ENCODE peak calls at places on chromosomes 1 and 21, in six cellular contexts. One of them, this sample, is unnamed.

GRCh38 chr1:9717193-9718005 is 65.9 kb downstream of the PIK3CD start:
- DNase-seq in hippocampal formation: peak; percentile 20
- DNase-seq in psoas muscle: peak; percentile 78
- DNase-seq in progenitor cell of endocrine pancreas: no peak
- DNase-seq in stomach: peak; percentile 62
- DNase-seq in iPS DF 19.7: no peak
- DNase-seq in this sample: no peak

GRCh38 chr1:53278294-53278693 is 40.0 kb upstream of the MAGOH start:
- DNase-seq in hippocampal formation: peak; percentile 7
- DNase-seq in psoas muscle: peak; percentile 72
- DNase-seq in progenitor cell of endocrine pancreas: peak; percentile 63
- DNase-seq in stomach: peak; percentile 70
- DNase-seq in iPS DF 19.7: no peak
- DNase-seq in this sample: no peak

GRCh38 chr1:115679141-115679611 is 37.4 kb downstream of the VANGL1 start:
- DNase-seq in hippocampal formation: no peak
- DNase-seq in psoas muscle: peak; percentile 67
- DNase-seq in progenitor cell of endocrine pancreas: no peak
- DNase-seq in stomach: no peak
- DNase-seq in iPS DF 19.7: no peak
- DNase-seq in this sample: no peak

GRCh38 chr21:44304846-44305245 is 5.0 kb downstream of the PFKL start:
- DNase-seq in hippocampal formation: peak; percentile 62
- DNase-seq in psoas muscle: no peak
- DNase-seq in progenitor cell of endocrine pancreas: peak; percentile 50
- DNase-seq in stomach: peak; percentile 43
- DNase-seq in iPS DF 19.7: no peak
- DNase-seq in this sample: no peak

GRCh38 chr1:234919061-234919755 is 209.4 kb downstream of the TOMM20 start:
- DNase-seq in hippocampal formation: no peak
- DNase-seq in psoas muscle: peak; percentile 84
- DNase-seq in progenitor cell of endocrine pancreas: no peak
- DNase-seq in stomach: no peak
- DNase-seq in iPS DF 19.7: no peak
- DNase-seq in this sample: no peak

GRCh38 chr1:88228153-88228552 is 455.9 kb upstream of the PKN2 start:
- DNase-seq in hippocampal formation: no peak
- DNase-seq in psoas muscle: no peak
- DNase-seq in progenitor cell of endocrine pancreas: no peak
- DNase-seq in stomach: no peak
- DNase-seq in iPS DF 19.7: no peak
- DNase-seq in this sample: no peak

GRCh38 chr1:31644560-31645273 is at the start of gene PEF1:
- DNase-seq in hippocampal formation: peak; percentile 98
- DNase-seq in psoas muscle: peak; percentile 100
- DNase-seq in progenitor cell of endocrine pancreas: peak; percentile 100
- DNase-seq in stomach: peak; percentile 99
- DNase-seq in iPS DF 19.7: peak; percentile 95
- DNase-seq in this sample: peak; percentile 92

GRCh38 chr1:44784094-44785026 is 3.6 kb downstream of the BEST4 start:
- DNase-seq in hippocampal formation: no peak
- DNase-seq in psoas muscle: no peak
- DNase-seq in progenitor cell of endocrine pancreas: peak; percentile 36
- DNase-seq in stomach: no peak
- DNase-seq in iPS DF 19.7: no peak
- DNase-seq in this sample: no peak

GRCh38 chr1:222880586-222880985 is 65.7 kb downstream of the DISP1 start:
- DNase-seq in hippocampal formation: no peak
- DNase-seq in psoas muscle: no peak
- DNase-seq in progenitor cell of endocrine pancreas: no peak
- DNase-seq in stomach: no peak
- DNase-seq in iPS DF 19.7: no peak
- DNase-seq in this sample: no peak

GRCh38 chr1:243639027-243639658 is 210.9 kb downstream of the AKT3 start:
- DNase-seq in hippocampal formation: no peak
- DNase-seq in psoas muscle: no peak
- DNase-seq in progenitor cell of endocrine pancreas: no peak
- DNase-seq in stomach: no peak
- DNase-seq in iPS DF 19.7: no peak
- DNase-seq in this sample: no peak

GRCh38 chr1:145985502-145986439 is 10.6 kb downstream of the TXNIP start:
- DNase-seq in hippocampal formation: no peak
- DNase-seq in psoas muscle: peak; percentile 89
- DNase-seq in progenitor cell of endocrine pancreas: no peak
- DNase-seq in stomach: peak; percentile 52
- DNase-seq in iPS DF 19.7: no peak
- DNase-seq in this sample: no peak

GRCh38 chr1:94953741-94954140 is 26.8 kb upstream of the CNN3 start:
- DNase-seq in hippocampal formation: no peak
- DNase-seq in psoas muscle: no peak
- DNase-seq in progenitor cell of endocrine pancreas: no peak
- DNase-seq in stomach: no peak
- DNase-seq in iPS DF 19.7: no peak
- DNase-seq in this sample: no peak

GRCh38 chr1:204619721-204620120 is 65.8 kb downstream of the LRRN2 start:
- DNase-seq in hippocampal formation: no peak
- DNase-seq in psoas muscle: no peak
- DNase-seq in progenitor cell of endocrine pancreas: no peak
- DNase-seq in stomach: no peak
- DNase-seq in iPS DF 19.7: no peak
- DNase-seq in this sample: no peak

GRCh38 chr1:230422221-230422981 is 3.7 kb downstream of the PGBD5 start:
- DNase-seq in hippocampal formation: no peak
- DNase-seq in psoas muscle: no peak
- DNase-seq in progenitor cell of endocrine pancreas: no peak
- DNase-seq in stomach: no peak
- DNase-seq in iPS DF 19.7: no peak
- DNase-seq in this sample: no peak

GRCh38 chr1:47431534-47431933 is 6.3 kb upstream of the FOXD2 start:
- DNase-seq in hippocampal formation: no peak
- DNase-seq in psoas muscle: no peak
- DNase-seq in progenitor cell of endocrine pancreas: no peak
- DNase-seq in stomach: no peak
- DNase-seq in iPS DF 19.7: no peak
- DNase-seq in this sample: no peak

GRCh38 chr1:236140705-236141446 is 1.5 kb upstream of the GPR137B start:
- DNase-seq in hippocampal formation: no peak
- DNase-seq in psoas muscle: no peak
- DNase-seq in progenitor cell of endocrine pancreas: no peak
- DNase-seq in stomach: no peak
- DNase-seq in iPS DF 19.7: no peak
- DNase-seq in this sample: no peak

GRCh38 chr1:37513795-37514349 is 694 bp downstream of the MEAF6 start:
- DNase-seq in hippocampal formation: no peak
- DNase-seq in psoas muscle: no peak
- DNase-seq in progenitor cell of endocrine pancreas: peak; percentile 44
- DNase-seq in stomach: peak; percentile 27
- DNase-seq in iPS DF 19.7: no peak
- DNase-seq in this sample: no peak

GRCh38 chr1:209328178-209328577 is 255.3 kb upstream of the CAMK1G start:
- DNase-seq in hippocampal formation: no peak
- DNase-seq in psoas muscle: no peak
- DNase-seq in progenitor cell of endocrine pancreas: no peak
- DNase-seq in stomach: no peak
- DNase-seq in iPS DF 19.7: no peak
- DNase-seq in this sample: no peak

GRCh38 chr1:56570924-56571372 is 8.4 kb downstream of the PLPP3 start:
- DNase-seq in hippocampal formation: no peak
- DNase-seq in psoas muscle: no peak
- DNase-seq in progenitor cell of endocrine pancreas: no peak
- DNase-seq in stomach: no peak
- DNase-seq in iPS DF 19.7: no peak
- DNase-seq in this sample: no peak

GRCh38 chr1:43525995-43526394 is 4.7 kb upstream of the PTPRF start:
- DNase-seq in hippocampal formation: no peak
- DNase-seq in psoas muscle: no peak
- DNase-seq in progenitor cell of endocrine pancreas: no peak
- DNase-seq in stomach: no peak
- DNase-seq in iPS DF 19.7: no peak
- DNase-seq in this sample: no peak